ENCODE peak calls at places on chromosomes 16 and 17, in eight cellular contexts. O, I, J, S, N, W, B and L are unnamed samples.

GRCh38 chr17:80187493-80187892 is 17.7 kb downstream of the CARD14 start:
- DNase-seq in I (peak; percentile 77), O (no peak), W (peak; percentile 79), N (no peak), J (no peak), S (no peak), B (no peak), L (peak; percentile 37)

GRCh38 chr17:81037026-81037782 is 2.3 kb downstream of the BAIAP2 start:
- DNase-seq in W (no peak), B (no peak), O (no peak), I (no peak), S (no peak), N (no peak), J (no peak), L (no peak)

GRCh38 chr16:4556580-4556979 is 440 bp downstream of the C16orf96 start:
- DNase-seq in S (no peak), O (no peak), N (no peak), J (no peak), B (no peak), I (no peak), W (no peak), L (no peak)

GRCh38 chr17:17242246-17242645 is 5.3 kb upstream of the FLCN start:
- DNase-seq in B (no peak), N (no peak), W (no peak), J (no peak), S (no peak), O (no peak), I (no peak), L (no peak)

GRCh38 chr17:81018044-81018802 is 16.7 kb upstream of the BAIAP2 start:
- DNase-seq in N (no peak), S (no peak), O (no peak), W (peak; percentile 69), J (peak; percentile 24), I (peak; percentile 59), B (peak; percentile 57), L (peak; percentile 74)

GRCh38 chr17:49210158-49211029 is at the start of the genes ABI3 and GNGT2:
- DNase-seq in B (peak; percentile 85), W (peak; percentile 55), N (peak; percentile 46), J (peak; percentile 35), O (no peak), I (no peak), S (peak; percentile 59), L (peak; percentile 86)

GRCh38 chr16:85346404-85347212 is 234.3 kb upstream of the CIBAR2 start:
- DNase-seq in S (no peak), J (no peak), N (no peak), B (no peak), O (no peak), I (no peak), W (no peak), L (no peak)

GRCh38 chr17:42358434-42358833 is 29.8 kb downstream of the STAT3 start:
- DNase-seq in W (no peak), N (no peak), S (no peak), B (no peak), O (no peak), J (no peak), I (no peak), L (no peak)

GRCh38 chr17:16962804-16963203 is 9.1 kb downstream of the TNFRSF13B start:
- DNase-seq in N (no peak), B (peak; percentile 70), O (no peak), S (peak; percentile 21), J (no peak), W (no peak), I (peak; percentile 25), L (peak; percentile 41)

GRCh38 chr17:8004899-8005298 is 2.5 kb downstream of the GUCY2D start:
- DNase-seq in S (no peak), J (no peak), N (no peak), I (peak; percentile 83), B (peak; percentile 90), W (no peak), O (no peak), L (peak; percentile 88)

GRCh38 chr17:45132569-45133463 is 501 bp upstream of the PLCD3 start:
- DNase-seq in B (peak; percentile 85), N (peak; percentile 54), I (peak; percentile 90), S (peak; percentile 88), O (peak; percentile 40), J (peak; percentile 52), W (peak; percentile 85), L (peak; percentile 84)

GRCh38 chr17:40070895-40071719 is 8.3 kb downstream of the THRA start:
- DNase-seq in W (peak; percentile 94), S (peak; percentile 51), O (no peak), B (no peak), J (no peak), N (no peak), I (peak; percentile 44), L (no peak)

GRCh38 chr16:239948-240277 is 5.3 kb downstream of the FAM234A start:
- DNase-seq in N (no peak), S (no peak), O (no peak), I (peak; percentile 42), J (no peak), B (no peak), W (no peak), L (peak; percentile 2)

GRCh38 chr16:13181432-13181831 is 280.0 kb downstream of the SHISA9 start:
- DNase-seq in W (no peak), I (no peak), N (no peak), B (no peak), J (no peak), O (no peak), S (no peak), L (no peak)

GRCh38 chr16:57826706-57827625 is 24.7 kb upstream of the KIFC3 start:
- DNase-seq in I (peak; percentile 16), J (no peak), W (no peak), O (no peak), B (no peak), S (no peak), N (no peak), L (peak; percentile 30)

GRCh38 chr16:29943846-29944669 is 17.8 kb upstream of the TMEM219 start:
- DNase-seq in I (peak; percentile 98), W (peak; percentile 84), O (no peak), N (no peak), S (peak; percentile 80), B (peak; percentile 98), J (no peak), L (peak; percentile 100)

GRCh38 chr16:86229283-86229682 is 281.0 kb upstream of the FOXF1 start:
- DNase-seq in B (no peak), S (no peak), J (no peak), N (no peak), W (no peak), O (no peak), I (no peak), L (no peak)

GRCh38 chr17:14622622-14623101 is 321.8 kb downstream of the HS3ST3B1 start:
- DNase-seq in O (no peak), S (no peak), J (no peak), N (no peak), I (no peak), W (no peak), B (peak; percentile 85), L (peak; percentile 98)

GRCh38 chr17:66564992-66565465 is 262.6 kb downstream of the PRKCA start:
- DNase-seq in B (peak; percentile 73), W (no peak), N (no peak), O (no peak), S (peak; percentile 85), I (peak; percentile 45), J (no peak), L (peak; percentile 82)

GRCh38 chr17:65557349-65558310 is 3.8 kb downstream of the AXIN2 start:
- DNase-seq in W (peak; percentile 53), B (peak; percentile 61), J (no peak), N (no peak), S (no peak), O (no peak), I (peak; percentile 79), L (peak; percentile 68)